ENCODE peak calls at places on chromosomes 3 and 15, in nine cellular contexts. D is prostate gland, Q is stomach, G is HCT116, S is breast epithelium, V is Panc1, R is SK-N-MC, I is K562, P is esophagus muscularis mucosa. J is an unnamed sample.

GRCh38 chr3:123723527-123724168 is 138.8 kb upstream of the HACD2 start:
- DNase-seq in D (peak), Q (peak), G (peak), S (no peak), V (peak), R (peak), I (peak), P (no peak), J (peak)

GRCh38 chr3:12143949-12144504 is 14.7 kb downstream of the TIMP4 start:
- DNase-seq in D (no peak), Q (peak), G (no peak), S (no peak), V (no peak), R (no peak), I (no peak), P (no peak), J (no peak)

GRCh38 chr15:75785771-75786563 is 57.3 kb upstream of the UBE2Q2 start:
- DNase-seq in D (no peak), Q (no peak), G (no peak), S (no peak), V (no peak), R (no peak), I (peak), P (no peak), J (no peak)

GRCh38 chr3:119298565-119298941 is 4.4 kb downstream of the ARHGAP31 start:
- DNase-seq in D (no peak), Q (no peak), G (no peak), S (no peak), V (no peak), R (no peak), I (no peak), P (peak), J (no peak)

GRCh38 chr3:36701903-36702374 is 62.4 kb downstream of the DCLK3 start:
- DNase-seq in D (no peak), Q (no peak), G (no peak), S (no peak), V (peak), R (no peak), I (no peak), P (peak), J (no peak)

GRCh38 chr15:39851505-39852082 is 68.5 kb downstream of the GPR176 start:
- DNase-seq in D (no peak), Q (no peak), G (no peak), S (no peak), V (no peak), R (no peak), I (no peak), P (no peak), J (no peak)

GRCh38 chr15:48385431-48385830 is 54.2 kb downstream of the DUT start:
- DNase-seq in D (no peak), Q (no peak), G (no peak), S (no peak), V (no peak), R (no peak), I (no peak), P (no peak), J (no peak)

GRCh38 chr3:188241072-188241471 is 87.1 kb downstream of the LPP start:
- DNase-seq in D (no peak), Q (no peak), G (no peak), S (no peak), V (no peak), R (no peak), I (peak), P (no peak), J (no peak)

GRCh38 chr3:172221550-172221949 is 182.2 kb downstream of the FNDC3B start:
- DNase-seq in D (no peak), Q (no peak), G (no peak), S (no peak), V (no peak), R (no peak), I (no peak), P (no peak), J (no peak)

GRCh38 chr15:93121089-93121488 is 32.1 kb upstream of the RGMA start:
- DNase-seq in D (no peak), Q (no peak), G (no peak), S (no peak), V (no peak), R (peak), I (no peak), P (no peak), J (no peak)

GRCh38 chr15:58135511-58136174 is 2.5 kb upstream of the AQP9 start:
- DNase-seq in D (no peak), Q (no peak), G (no peak), S (no peak), V (no peak), R (no peak), I (no peak), P (no peak), J (no peak)

GRCh38 chr3:69244036-69244435 is 121.6 kb upstream of the LMOD3 start:
- DNase-seq in D (no peak), Q (no peak), G (no peak), S (no peak), V (no peak), R (no peak), I (no peak), P (no peak), J (no peak)

GRCh38 chr15:87312221-87312620 is 944.3 kb downstream of the NTRK3 start:
- DNase-seq in D (no peak), Q (no peak), G (no peak), S (no peak), V (no peak), R (no peak), I (no peak), P (no peak), J (no peak)

GRCh38 chr3:186534113-186534669 is 10.0 kb downstream of the CRYGS start:
- DNase-seq in D (no peak), Q (no peak), G (no peak), S (no peak), V (no peak), R (no peak), I (no peak), P (no peak), J (peak)

GRCh38 chr15:91887321-91887720 is 33.8 kb downstream of the SLCO3A1 start:
- DNase-seq in D (no peak), Q (no peak), G (no peak), S (no peak), V (no peak), R (no peak), I (no peak), P (no peak), J (no peak)

GRCh38 chr3:188415196-188415595 is 261.2 kb downstream of the LPP start:
- DNase-seq in D (no peak), Q (no peak), G (no peak), S (no peak), V (no peak), R (no peak), I (no peak), P (no peak), J (no peak)

GRCh38 chr3:124886168-124887051 is 755 bp downstream of the ITGB5 start:
- DNase-seq in D (peak), Q (peak), G (no peak), S (peak), V (no peak), R (no peak), I (peak), P (no peak), J (no peak)

GRCh38 chr15:48090115-48090514 is 30.7 kb upstream of the SLC24A5 start:
- DNase-seq in D (no peak), Q (no peak), G (no peak), S (no peak), V (no peak), R (no peak), I (no peak), P (no peak), J (no peak)

GRCh38 chr3:115245437-115245836 is 98.3 kb upstream of the ZBTB20 start:
- DNase-seq in D (no peak), Q (no peak), G (peak), S (no peak), V (no peak), R (no peak), I (peak), P (no peak), J (no peak)

GRCh38 chr3:37400945-37401344 is 226.6 kb upstream of the LRRFIP2 start:
- DNase-seq in D (no peak), Q (no peak), G (no peak), S (no peak), V (no peak), R (no peak), I (no peak), P (no peak), J (no peak)

GRCh38 chr3:134381836-134382442 is 7.7 kb upstream of the AMOTL2 start:
- DNase-seq in D (peak), Q (peak), G (no peak), S (peak), V (no peak), R (no peak), I (no peak), P (no peak), J (no peak)

GRCh38 chr3:99637381-99638111 is 848 bp upstream of the COL8A1 start:
- DNase-seq in D (no peak), Q (no peak), G (no peak), S (no peak), V (peak), R (no peak), I (no peak), P (no peak), J (no peak)

GRCh38 chr15:25243800-25244097 is 195.1 kb downstream of the UBE3A start:
- DNase-seq in D (no peak), Q (no peak), G (no peak), S (peak), V (no peak), R (no peak), I (no peak), P (no peak), J (no peak)

GRCh38 chr15:38564557-38565286 is at the start of gene RASGRP1:
- DNase-seq in D (peak), Q (peak), G (no peak), S (no peak), V (no peak), R (no peak), I (peak), P (peak), J (peak)

GRCh38 chr15:73889725-73890124 is 16.4 kb downstream of the TBC1D21 start:
- DNase-seq in D (no peak), Q (no peak), G (no peak), S (no peak), V (no peak), R (no peak), I (no peak), P (no peak), J (no peak)

GRCh38 chr15:78067328-78068241 is 9.9 kb downstream of the TBC1D2B start:
- DNase-seq in D (peak), Q (peak), G (no peak), S (no peak), V (no peak), R (peak), I (no peak), P (no peak), J (no peak)

GRCh38 chr3:36214460-36214859 is 165.8 kb upstream of the STAC start:
- DNase-seq in D (no peak), Q (no peak), G (no peak), S (no peak), V (no peak), R (no peak), I (no peak), P (no peak), J (no peak)

GRCh38 chr3:133394561-133395311 is 5.1 kb upstream of the BFSP2 start:
- DNase-seq in D (no peak), Q (no peak), G (no peak), S (no peak), V (no peak), R (no peak), I (no peak), P (no peak), J (no peak)

GRCh38 chr15:85581495-85581894 is 201.1 kb downstream of the AKAP13 start:
- DNase-seq in D (no peak), Q (peak), G (no peak), S (no peak), V (no peak), R (no peak), I (no peak), P (peak), J (no peak)

GRCh38 chr3:50089603-50089945 is 855 bp downstream of the RBM5 start:
- DNase-seq in D (no peak), Q (no peak), G (no peak), S (no peak), V (no peak), R (no peak), I (peak), P (no peak), J (no peak)

GRCh38 chr15:31570591-31570990 is 244.0 kb downstream of the KLF13 start:
- DNase-seq in D (no peak), Q (no peak), G (no peak), S (no peak), V (no peak), R (no peak), I (no peak), P (no peak), J (no peak)

GRCh38 chr3:108437439-108437838 is 73.0 kb downstream of the MYH15 start:
- DNase-seq in D (peak), Q (peak), G (no peak), S (no peak), V (no peak), R (no peak), I (no peak), P (no peak), J (no peak)

GRCh38 chr3:141804447-141804777 is 41.2 kb downstream of the GRK7 start:
- DNase-seq in D (no peak), Q (no peak), G (no peak), S (no peak), V (no peak), R (no peak), I (no peak), P (no peak), J (no peak)

GRCh38 chr3:155676252-155676981 is 68.5 kb downstream of the PLCH1 start:
- DNase-seq in D (no peak), Q (peak), G (no peak), S (no peak), V (no peak), R (peak), I (no peak), P (no peak), J (no peak)

GRCh38 chr3:54931182-54931581 is 3.3 kb upstream of the LRTM1 start:
- DNase-seq in D (no peak), Q (no peak), G (no peak), S (no peak), V (no peak), R (no peak), I (no peak), P (no peak), J (no peak)

GRCh38 chr15:42152921-42153680 is 3.3 kb downstream of the PLA2G4F start:
- DNase-seq in D (no peak), Q (peak), G (no peak), S (no peak), V (no peak), R (no peak), I (no peak), P (no peak), J (no peak)

GRCh38 chr3:157487339-157487738 is 15.9 kb downstream of the VEPH1 start:
- DNase-seq in D (no peak), Q (no peak), G (no peak), S (no peak), V (no peak), R (no peak), I (no peak), P (no peak), J (no peak)

GRCh38 chr15:60006203-60006782 is 2.2 kb downstream of the FOXB1 start:
- DNase-seq in D (no peak), Q (no peak), G (no peak), S (no peak), V (peak), R (no peak), I (peak), P (no peak), J (no peak)

GRCh38 chr15:92415639-92416297 is 22.1 kb downstream of the ST8SIA2 start:
- DNase-seq in D (no peak), Q (no peak), G (no peak), S (no peak), V (no peak), R (no peak), I (no peak), P (no peak), J (no peak)

DNA sequence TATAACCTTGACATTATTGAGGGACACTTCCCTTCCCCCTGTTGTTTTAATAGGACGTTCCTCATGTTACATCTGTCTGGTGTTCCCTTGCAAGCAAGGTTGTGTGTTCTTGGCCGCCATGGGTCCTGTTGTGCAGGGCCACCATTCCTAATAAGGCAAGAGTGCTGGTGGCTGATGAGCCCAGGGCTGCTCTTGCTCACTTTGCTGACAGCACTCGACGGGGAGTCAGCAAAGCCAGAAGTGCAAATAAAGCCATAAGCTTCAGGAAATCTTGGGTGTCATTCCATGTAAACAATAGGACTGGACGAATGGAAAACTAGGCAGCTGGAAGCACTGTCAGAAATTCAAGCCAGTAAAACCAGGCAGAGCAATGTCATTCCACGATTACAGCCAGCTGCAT is 75.8 kb downstream of the SQOR start:
- DNase-seq in D (no peak), Q (no peak), G (no peak), S (no peak), V (no peak), R (no peak), I (no peak), P (no peak), J (no peak)
- H3K27ac ChIP-seq in D (no peak), Q (peak), G (no peak), S (no peak), V (no peak), R (no peak), I (no peak), P (peak), J (no peak)

GRCh38 chr3:138912237-138912636 is 34.7 kb downstream of the FOXL2 start:
- DNase-seq in D (no peak), Q (no peak), G (no peak), S (no peak), V (no peak), R (no peak), I (peak), P (no peak), J (no peak)

GRCh38 chr3:138914870-138915502 is 32.0 kb downstream of the FOXL2 start:
- DNase-seq in D (no peak), Q (no peak), G (no peak), S (no peak), V (peak), R (no peak), I (peak), P (no peak), J (peak)

GRCh38 chr3:138916824-138917223 is 30.1 kb downstream of the FOXL2 start:
- DNase-seq in D (peak), Q (peak), G (no peak), S (peak), V (no peak), R (no peak), I (no peak), P (no peak), J (no peak)

GRCh38 chr3:138919304-138919703 is 27.6 kb downstream of the FOXL2 start:
- DNase-seq in D (no peak), Q (no peak), G (no peak), S (no peak), V (no peak), R (no peak), I (no peak), P (no peak), J (no peak)

GRCh38 chr3:138915503-138916498 is 31.1 kb downstream of the FOXL2 start:
- DNase-seq in D (peak), Q (peak), G (peak), S (peak), V (peak), R (no peak), I (peak), P (peak), J (peak)
- TF ChIP-seq POLR2AphosphoS5 in D (peak), Q (no peak), G (peak), S (no peak), V (peak), R (no peak), I (peak), P (peak), J (no peak)

GRCh38 chr3:160857476-160857875 is 101.4 kb downstream of the PPM1L start:
- DNase-seq in D (no peak), Q (no peak), G (no peak), S (no peak), V (no peak), R (no peak), I (no peak), P (no peak), J (no peak)

GRCh38 chr3:160852856-160853255 is 96.8 kb downstream of the PPM1L start:
- DNase-seq in D (no peak), Q (no peak), G (no peak), S (no peak), V (no peak), R (no peak), I (no peak), P (no peak), J (no peak)

GRCh38 chr3:160856450-160856849 is 100.4 kb downstream of the PPM1L start:
- DNase-seq in D (no peak), Q (no peak), G (no peak), S (no peak), V (no peak), R (no peak), I (no peak), P (no peak), J (no peak)

DNA sequence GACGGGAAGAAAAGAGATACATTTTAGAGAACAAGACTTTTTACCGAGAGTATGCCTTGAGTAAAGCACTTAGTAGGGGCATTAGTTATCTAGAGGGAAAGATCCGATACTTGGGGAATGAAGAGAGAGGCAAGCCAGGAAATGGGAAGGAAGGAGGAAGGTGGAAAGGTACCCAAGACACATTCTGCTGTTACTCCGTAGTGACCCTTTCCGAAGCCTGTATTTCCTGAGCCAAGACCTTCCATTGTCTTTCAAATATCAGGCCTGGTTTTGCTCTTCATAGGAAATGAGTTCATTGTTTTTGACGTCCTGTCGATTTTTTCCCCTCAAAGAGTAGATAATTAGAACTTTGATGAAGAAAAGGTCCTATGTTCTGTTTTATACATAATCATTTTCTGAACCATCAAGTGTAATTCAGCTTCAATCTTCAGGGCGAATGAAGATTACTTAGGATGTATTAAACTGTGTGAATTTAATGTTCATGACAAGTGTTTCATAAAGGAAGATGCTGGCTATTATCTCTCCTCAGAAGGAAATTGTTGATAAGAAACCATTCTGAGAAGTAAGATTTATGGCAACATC is 95.7 kb downstream of the PPM1L start:
- DNase-seq in D (no peak), Q (no peak), G (no peak), S (no peak), V (no peak), R (no peak), I (no peak), P (no peak), J (no peak)
- H3K4me3 ChIP-seq in D (no peak), Q (no peak), G (no peak), S (no peak), V (no peak), R (no peak), I (no peak), P (no peak), J (no peak)

DNA sequence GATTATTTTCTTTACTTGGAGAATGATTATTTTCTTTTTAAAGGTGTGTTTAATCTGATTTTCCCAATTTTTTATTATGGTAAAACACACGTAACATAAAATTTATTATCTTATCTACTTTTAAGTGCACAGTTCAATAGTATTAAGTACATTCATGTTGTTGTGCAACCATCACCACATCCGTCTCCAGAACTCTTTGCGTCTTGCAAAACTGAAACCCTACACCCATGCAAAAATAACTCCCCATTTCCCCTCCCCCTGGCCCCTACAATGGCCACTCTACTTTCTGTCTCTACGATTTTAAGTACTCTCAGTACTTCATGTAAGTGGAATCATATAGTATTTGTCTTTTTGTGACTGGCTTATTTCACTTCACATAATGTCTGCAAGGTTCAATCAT is 230.7 kb downstream of the SATB1 start:
- DNase-seq in D (no peak), Q (no peak), G (no peak), S (no peak), V (no peak), R (no peak), I (no peak), P (no peak), J (peak)
- H3K27ac ChIP-seq in D (no peak), Q (no peak), G (no peak), S (no peak), V (no peak), R (no peak), I (no peak), P (no peak), J (peak)

DNA sequence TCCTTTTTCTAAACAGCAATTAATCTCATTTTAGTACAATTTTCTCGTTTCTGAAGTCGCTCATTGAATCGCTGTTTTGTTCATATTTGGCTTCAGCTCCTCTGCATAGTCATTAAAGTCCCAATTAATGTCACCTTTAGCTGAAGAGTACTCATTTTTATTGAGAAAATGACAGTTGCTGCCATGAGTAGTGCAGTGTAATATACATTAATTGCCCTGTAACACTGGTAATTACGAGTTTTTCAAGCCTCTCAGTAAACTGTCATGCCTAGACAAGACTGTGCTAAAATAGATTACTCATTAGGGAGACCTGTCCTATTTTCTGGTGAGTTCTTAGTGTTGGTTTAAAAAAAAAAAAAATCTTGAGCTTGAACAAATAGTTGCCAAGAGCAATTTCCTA is 175.9 kb downstream of the CDIN1 start:
- DNase-seq in D (no peak), Q (no peak), G (no peak), S (no peak), V (no peak), R (no peak), I (no peak), P (no peak), J (no peak)
- TF ChIP-seq POLR2AphosphoS5 in D (no peak), Q (no peak), G (no peak), S (no peak), V (no peak), R (no peak), I (no peak), P (no peak), J (no peak)

J was measured in HL-60.